ENCODE peak calls at places on chromosomes 16 and 17, in ten cellular contexts. One of them, this sample, is unnamed.

GRCh38 chr17:3003401-3004149 is 59.8 kb downstream of the OR1D5 start:
- DNase-seq in activated naive CD8-positive, alpha-beta T cell treated with anti-CD3 and anti-CD28 coated beads for 36 hours: no peak
- DNase-seq in NCI-H510A treated with DMSO at 0.1 percent for 48 hours: no peak
- DNase-seq in H54: no peak
- DNase-seq in A549: no peak
- DNase-seq in AML-193: no peak
- DNase-seq in activated CD8-positive, alpha-beta memory T cell treated with anti-CD3 and anti-CD28 coated beads for 48 hours: no peak
- DNase-seq in GM04504: no peak
- DNase-seq in T follicular helper cell: no peak
- DNase-seq in nucleus accumbens: peak; percentile 66
- DNase-seq in this sample: no peak

GRCh38 chr17:67544364-67544763 is 167.3 kb downstream of the PITPNC1 start:
- DNase-seq in activated naive CD8-positive, alpha-beta T cell treated with anti-CD3 and anti-CD28 coated beads for 36 hours: no peak
- DNase-seq in NCI-H510A treated with DMSO at 0.1 percent for 48 hours: no peak
- DNase-seq in H54: no peak
- DNase-seq in A549: no peak
- DNase-seq in AML-193: no peak
- DNase-seq in activated CD8-positive, alpha-beta memory T cell treated with anti-CD3 and anti-CD28 coated beads for 48 hours: no peak
- DNase-seq in GM04504: no peak
- DNase-seq in T follicular helper cell: no peak
- DNase-seq in nucleus accumbens: no peak
- DNase-seq in this sample: no peak

GRCh38 chr16:87924937-87925670 is 11.2 kb downstream of the CA5A start:
- DNase-seq in activated naive CD8-positive, alpha-beta T cell treated with anti-CD3 and anti-CD28 coated beads for 36 hours: no peak
- DNase-seq in NCI-H510A treated with DMSO at 0.1 percent for 48 hours: peak; percentile 90
- DNase-seq in H54: no peak
- DNase-seq in A549: no peak
- DNase-seq in AML-193: no peak
- DNase-seq in activated CD8-positive, alpha-beta memory T cell treated with anti-CD3 and anti-CD28 coated beads for 48 hours: no peak
- DNase-seq in GM04504: no peak
- DNase-seq in T follicular helper cell: no peak
- DNase-seq in nucleus accumbens: no peak
- DNase-seq in this sample: no peak

GRCh38 chr16:9091867-9092281 is 430 bp downstream of the HAPSTR1 start:
- DNase-seq in activated naive CD8-positive, alpha-beta T cell treated with anti-CD3 and anti-CD28 coated beads for 36 hours: peak; percentile 62
- DNase-seq in NCI-H510A treated with DMSO at 0.1 percent for 48 hours: no peak
- DNase-seq in H54: peak; percentile 23
- DNase-seq in A549: no peak
- DNase-seq in AML-193: no peak
- DNase-seq in activated CD8-positive, alpha-beta memory T cell treated with anti-CD3 and anti-CD28 coated beads for 48 hours: no peak
- DNase-seq in GM04504: no peak
- DNase-seq in T follicular helper cell: peak; percentile 26
- DNase-seq in nucleus accumbens: no peak
- DNase-seq in this sample: no peak

GRCh38 chr17:69142473-69142802 is 743 bp upstream of the ABCA6 start:
- DNase-seq in activated naive CD8-positive, alpha-beta T cell treated with anti-CD3 and anti-CD28 coated beads for 36 hours: no peak
- DNase-seq in NCI-H510A treated with DMSO at 0.1 percent for 48 hours: no peak
- DNase-seq in H54: no peak
- DNase-seq in A549: no peak
- DNase-seq in AML-193: no peak
- DNase-seq in activated CD8-positive, alpha-beta memory T cell treated with anti-CD3 and anti-CD28 coated beads for 48 hours: no peak
- DNase-seq in GM04504: peak; percentile 72
- DNase-seq in T follicular helper cell: no peak
- DNase-seq in nucleus accumbens: no peak
- DNase-seq in this sample: no peak

GRCh38 chr16:11409398-11409797 is 64.1 kb downstream of the RMI2 start:
- DNase-seq in activated naive CD8-positive, alpha-beta T cell treated with anti-CD3 and anti-CD28 coated beads for 36 hours: no peak
- DNase-seq in NCI-H510A treated with DMSO at 0.1 percent for 48 hours: no peak
- DNase-seq in H54: no peak
- DNase-seq in A549: no peak
- DNase-seq in AML-193: no peak
- DNase-seq in activated CD8-positive, alpha-beta memory T cell treated with anti-CD3 and anti-CD28 coated beads for 48 hours: no peak
- DNase-seq in GM04504: no peak
- DNase-seq in T follicular helper cell: no peak
- DNase-seq in nucleus accumbens: no peak
- DNase-seq in this sample: no peak

GRCh38 chr17:8055851-8056231 is 17.0 kb downstream of the ALOX15B start:
- DNase-seq in activated naive CD8-positive, alpha-beta T cell treated with anti-CD3 and anti-CD28 coated beads for 36 hours: no peak
- DNase-seq in NCI-H510A treated with DMSO at 0.1 percent for 48 hours: no peak
- DNase-seq in H54: no peak
- DNase-seq in A549: no peak
- DNase-seq in AML-193: no peak
- DNase-seq in activated CD8-positive, alpha-beta memory T cell treated with anti-CD3 and anti-CD28 coated beads for 48 hours: no peak
- DNase-seq in GM04504: no peak
- DNase-seq in T follicular helper cell: no peak
- DNase-seq in nucleus accumbens: no peak
- DNase-seq in this sample: no peak

GRCh38 chr17:77709594-77709993 is 248.9 kb upstream of the TNRC6C start:
- DNase-seq in activated naive CD8-positive, alpha-beta T cell treated with anti-CD3 and anti-CD28 coated beads for 36 hours: no peak
- DNase-seq in NCI-H510A treated with DMSO at 0.1 percent for 48 hours: no peak
- DNase-seq in H54: no peak
- DNase-seq in A549: no peak
- DNase-seq in AML-193: no peak
- DNase-seq in activated CD8-positive, alpha-beta memory T cell treated with anti-CD3 and anti-CD28 coated beads for 48 hours: no peak
- DNase-seq in GM04504: no peak
- DNase-seq in T follicular helper cell: no peak
- DNase-seq in nucleus accumbens: no peak
- DNase-seq in this sample: no peak

GRCh38 chr17:15464629-15465028 is 2.8 kb downstream of the CDRT4 start:
- DNase-seq in activated naive CD8-positive, alpha-beta T cell treated with anti-CD3 and anti-CD28 coated beads for 36 hours: no peak
- DNase-seq in NCI-H510A treated with DMSO at 0.1 percent for 48 hours: no peak
- DNase-seq in H54: no peak
- DNase-seq in A549: no peak
- DNase-seq in AML-193: no peak
- DNase-seq in activated CD8-positive, alpha-beta memory T cell treated with anti-CD3 and anti-CD28 coated beads for 48 hours: no peak
- DNase-seq in GM04504: no peak
- DNase-seq in T follicular helper cell: no peak
- DNase-seq in nucleus accumbens: no peak
- DNase-seq in this sample: no peak

GRCh38 chr17:17843096-17843495 is 6.3 kb upstream of the SREBF1 start:
- DNase-seq in activated naive CD8-positive, alpha-beta T cell treated with anti-CD3 and anti-CD28 coated beads for 36 hours: no peak
- DNase-seq in NCI-H510A treated with DMSO at 0.1 percent for 48 hours: no peak
- DNase-seq in H54: no peak
- DNase-seq in A549: no peak
- DNase-seq in AML-193: no peak
- DNase-seq in activated CD8-positive, alpha-beta memory T cell treated with anti-CD3 and anti-CD28 coated beads for 48 hours: no peak
- DNase-seq in GM04504: no peak
- DNase-seq in T follicular helper cell: no peak
- DNase-seq in nucleus accumbens: no peak
- DNase-seq in this sample: no peak

GRCh38 chr17:58280480-58281217 is at the start of gene MPO:
- DNase-seq in activated naive CD8-positive, alpha-beta T cell treated with anti-CD3 and anti-CD28 coated beads for 36 hours: no peak
- DNase-seq in NCI-H510A treated with DMSO at 0.1 percent for 48 hours: no peak
- DNase-seq in H54: no peak
- DNase-seq in A549: no peak
- DNase-seq in AML-193: no peak
- DNase-seq in activated CD8-positive, alpha-beta memory T cell treated with anti-CD3 and anti-CD28 coated beads for 48 hours: no peak
- DNase-seq in GM04504: no peak
- DNase-seq in T follicular helper cell: no peak
- DNase-seq in nucleus accumbens: no peak
- DNase-seq in this sample: no peak

GRCh38 chr17:49260011-49260921 is 29.7 kb upstream of the PHOSPHO1 start:
- DNase-seq in activated naive CD8-positive, alpha-beta T cell treated with anti-CD3 and anti-CD28 coated beads for 36 hours: peak; percentile 62
- DNase-seq in NCI-H510A treated with DMSO at 0.1 percent for 48 hours: peak; percentile 41
- DNase-seq in H54: peak; percentile 84
- DNase-seq in A549: peak; percentile 85
- DNase-seq in AML-193: peak; percentile 66
- DNase-seq in activated CD8-positive, alpha-beta memory T cell treated with anti-CD3 and anti-CD28 coated beads for 48 hours: peak; percentile 27
- DNase-seq in GM04504: peak; percentile 74
- DNase-seq in T follicular helper cell: peak; percentile 12
- DNase-seq in nucleus accumbens: no peak
- DNase-seq in this sample: peak; percentile 93

GRCh38 chr16:75224683-75225082 is 5.9 kb downstream of the CTRB1 start:
- DNase-seq in activated naive CD8-positive, alpha-beta T cell treated with anti-CD3 and anti-CD28 coated beads for 36 hours: no peak
- DNase-seq in NCI-H510A treated with DMSO at 0.1 percent for 48 hours: no peak
- DNase-seq in H54: no peak
- DNase-seq in A549: no peak
- DNase-seq in AML-193: no peak
- DNase-seq in activated CD8-positive, alpha-beta memory T cell treated with anti-CD3 and anti-CD28 coated beads for 48 hours: no peak
- DNase-seq in GM04504: no peak
- DNase-seq in T follicular helper cell: no peak
- DNase-seq in nucleus accumbens: no peak
- DNase-seq in this sample: no peak

GRCh38 chr16:56275076-56275475 is 83.8 kb downstream of the GNAO1 start:
- DNase-seq in activated naive CD8-positive, alpha-beta T cell treated with anti-CD3 and anti-CD28 coated beads for 36 hours: no peak
- DNase-seq in NCI-H510A treated with DMSO at 0.1 percent for 48 hours: no peak
- DNase-seq in H54: no peak
- DNase-seq in A549: no peak
- DNase-seq in AML-193: no peak
- DNase-seq in activated CD8-positive, alpha-beta memory T cell treated with anti-CD3 and anti-CD28 coated beads for 48 hours: no peak
- DNase-seq in GM04504: no peak
- DNase-seq in T follicular helper cell: no peak
- DNase-seq in nucleus accumbens: no peak
- DNase-seq in this sample: no peak

GRCh38 chr17:42660692-42661345 is 1.7 kb downstream of the TUBG2 start:
- DNase-seq in activated naive CD8-positive, alpha-beta T cell treated with anti-CD3 and anti-CD28 coated beads for 36 hours: no peak
- DNase-seq in NCI-H510A treated with DMSO at 0.1 percent for 48 hours: no peak
- DNase-seq in H54: peak; percentile 79
- DNase-seq in A549: no peak
- DNase-seq in AML-193: no peak
- DNase-seq in activated CD8-positive, alpha-beta memory T cell treated with anti-CD3 and anti-CD28 coated beads for 48 hours: no peak
- DNase-seq in GM04504: peak; percentile 71
- DNase-seq in T follicular helper cell: no peak
- DNase-seq in nucleus accumbens: no peak
- DNase-seq in this sample: peak; percentile 86

GRCh38 chr16:1336619-1337018 is 3.2 kb downstream of the BAIAP3 start:
- DNase-seq in activated naive CD8-positive, alpha-beta T cell treated with anti-CD3 and anti-CD28 coated beads for 36 hours: no peak
- DNase-seq in NCI-H510A treated with DMSO at 0.1 percent for 48 hours: no peak
- DNase-seq in H54: no peak
- DNase-seq in A549: no peak
- DNase-seq in AML-193: no peak
- DNase-seq in activated CD8-positive, alpha-beta memory T cell treated with anti-CD3 and anti-CD28 coated beads for 48 hours: no peak
- DNase-seq in GM04504: no peak
- DNase-seq in T follicular helper cell: no peak
- DNase-seq in nucleus accumbens: no peak
- DNase-seq in this sample: no peak

GRCh38 chr17:71251936-71252335 is 868.9 kb upstream of the SOX9 start:
- DNase-seq in activated naive CD8-positive, alpha-beta T cell treated with anti-CD3 and anti-CD28 coated beads for 36 hours: no peak
- DNase-seq in NCI-H510A treated with DMSO at 0.1 percent for 48 hours: no peak
- DNase-seq in H54: no peak
- DNase-seq in A549: no peak
- DNase-seq in AML-193: no peak
- DNase-seq in activated CD8-positive, alpha-beta memory T cell treated with anti-CD3 and anti-CD28 coated beads for 48 hours: no peak
- DNase-seq in GM04504: peak; percentile 40
- DNase-seq in T follicular helper cell: no peak
- DNase-seq in nucleus accumbens: no peak
- DNase-seq in this sample: no peak

GRCh38 chr17:33200587-33200986 is 92.5 kb downstream of the ASIC2 start:
- DNase-seq in activated naive CD8-positive, alpha-beta T cell treated with anti-CD3 and anti-CD28 coated beads for 36 hours: no peak
- DNase-seq in NCI-H510A treated with DMSO at 0.1 percent for 48 hours: no peak
- DNase-seq in H54: no peak
- DNase-seq in A549: peak; percentile 35
- DNase-seq in AML-193: no peak
- DNase-seq in activated CD8-positive, alpha-beta memory T cell treated with anti-CD3 and anti-CD28 coated beads for 48 hours: no peak
- DNase-seq in GM04504: no peak
- DNase-seq in T follicular helper cell: no peak
- DNase-seq in nucleus accumbens: no peak
- DNase-seq in this sample: no peak

GRCh38 chr17:66755101-66755943 is 79.6 kb upstream of the CACNG5 start:
- DNase-seq in activated naive CD8-positive, alpha-beta T cell treated with anti-CD3 and anti-CD28 coated beads for 36 hours: no peak
- DNase-seq in NCI-H510A treated with DMSO at 0.1 percent for 48 hours: peak; percentile 98
- DNase-seq in H54: no peak
- DNase-seq in A549: no peak
- DNase-seq in AML-193: no peak
- DNase-seq in activated CD8-positive, alpha-beta memory T cell treated with anti-CD3 and anti-CD28 coated beads for 48 hours: no peak
- DNase-seq in GM04504: no peak
- DNase-seq in T follicular helper cell: no peak
- DNase-seq in nucleus accumbens: no peak
- DNase-seq in this sample: no peak

GRCh38 chr17:30997270-30997669 is 26.4 kb downstream of the RNF135 start:
- DNase-seq in activated naive CD8-positive, alpha-beta T cell treated with anti-CD3 and anti-CD28 coated beads for 36 hours: no peak
- DNase-seq in NCI-H510A treated with DMSO at 0.1 percent for 48 hours: no peak
- DNase-seq in H54: no peak
- DNase-seq in A549: no peak
- DNase-seq in AML-193: no peak
- DNase-seq in activated CD8-positive, alpha-beta memory T cell treated with anti-CD3 and anti-CD28 coated beads for 48 hours: no peak
- DNase-seq in GM04504: no peak
- DNase-seq in T follicular helper cell: no peak
- DNase-seq in nucleus accumbens: no peak
- DNase-seq in this sample: no peak

GRCh38 chr17:79651751-79652150 is 40.9 kb upstream of the RBFOX3 start:
- DNase-seq in activated naive CD8-positive, alpha-beta T cell treated with anti-CD3 and anti-CD28 coated beads for 36 hours: no peak
- DNase-seq in NCI-H510A treated with DMSO at 0.1 percent for 48 hours: no peak
- DNase-seq in H54: no peak
- DNase-seq in A549: no peak
- DNase-seq in AML-193: no peak
- DNase-seq in activated CD8-positive, alpha-beta memory T cell treated with anti-CD3 and anti-CD28 coated beads for 48 hours: no peak
- DNase-seq in GM04504: no peak
- DNase-seq in T follicular helper cell: no peak
- DNase-seq in nucleus accumbens: no peak
- DNase-seq in this sample: no peak

GRCh38 chr17:42852351-42852750 is 1.4 kb downstream of the AOC3 start:
- DNase-seq in activated naive CD8-positive, alpha-beta T cell treated with anti-CD3 and anti-CD28 coated beads for 36 hours: no peak
- DNase-seq in NCI-H510A treated with DMSO at 0.1 percent for 48 hours: no peak
- DNase-seq in H54: no peak
- DNase-seq in A549: no peak
- DNase-seq in AML-193: no peak
- DNase-seq in activated CD8-positive, alpha-beta memory T cell treated with anti-CD3 and anti-CD28 coated beads for 48 hours: no peak
- DNase-seq in GM04504: no peak
- DNase-seq in T follicular helper cell: no peak
- DNase-seq in nucleus accumbens: no peak
- DNase-seq in this sample: no peak

GRCh38 chr16:700684-701584 is 4.7 kb downstream of the FBXL16 start:
- DNase-seq in activated naive CD8-positive, alpha-beta T cell treated with anti-CD3 and anti-CD28 coated beads for 36 hours: peak; percentile 66
- DNase-seq in NCI-H510A treated with DMSO at 0.1 percent for 48 hours: no peak
- DNase-seq in H54: no peak
- DNase-seq in A549: no peak
- DNase-seq in AML-193: no peak
- DNase-seq in activated CD8-positive, alpha-beta memory T cell treated with anti-CD3 and anti-CD28 coated beads for 48 hours: no peak
- DNase-seq in GM04504: no peak
- DNase-seq in T follicular helper cell: no peak
- DNase-seq in nucleus accumbens: no peak
- DNase-seq in this sample: no peak